ENCODE peak calls at places on chromosomes 1 and 21, in five cellular contexts. A is IMR-90, S is neuronal stem cell, J is H1, U is mesenchymal stem cell. X is an unnamed sample.

GRCh38 chr1:80882552-80882951 is 918.2 kb upstream of the ADGRL2 start:
- DNase-seq in J (no peak), U (peak), S (no peak), A (peak), X (no peak)

GRCh38 chr1:213720032-213720431 is 267.7 kb upstream of the PROX1 start:
- DNase-seq in U (no peak), A (no peak), J (no peak), S (no peak), X (no peak)

GRCh38 chr1:52179073-52179472 is 37.2 kb downstream of the ZFYVE9 start:
- DNase-seq in U (no peak), S (no peak), A (no peak), J (no peak), X (no peak)

GRCh38 chr1:44025816-44026215 is 5.4 kb downstream of the SLC6A9 start:
- DNase-seq in U (no peak), J (no peak), A (no peak), S (no peak), X (peak)

GRCh38 chr1:107535091-107535490 is 394.3 kb downstream of the NTNG1 start:
- DNase-seq in J (no peak), U (no peak), A (no peak), S (no peak), X (no peak)

GRCh38 chr1:43976890-43977289 is 2.1 kb upstream of the B4GALT2 start:
- DNase-seq in U (no peak), J (no peak), S (no peak), A (no peak), X (no peak)

GRCh38 chr1:116680752-116681151 is 13.2 kb upstream of the IGSF3 start:
- DNase-seq in S (no peak), A (no peak), J (no peak), U (no peak), X (no peak)

GRCh38 chr1:220498188-220498587 is 29.7 kb upstream of the MARK1 start:
- DNase-seq in U (no peak), A (no peak), J (no peak), S (no peak), X (no peak)

GRCh38 chr1:115211071-115211745 is 121.9 kb upstream of the TSPAN2 start:
- DNase-seq in A (no peak), J (no peak), S (no peak), U (no peak), X (no peak)

GRCh38 chr1:223707270-223708000 is 4.9 kb upstream of the CAPN2 start:
- DNase-seq in J (no peak), A (peak), S (no peak), U (peak), X (no peak)

GRCh38 chr1:21956720-21957552 is 19.8 kb upstream of the HSPG2 start:
- DNase-seq in U (peak), A (peak), J (no peak), S (no peak), X (no peak)

GRCh38 chr1:80059940-80060339 is 1053.4 kb upstream of the ADGRL4 start:
- DNase-seq in A (no peak), U (no peak), J (no peak), S (no peak), X (no peak)

GRCh38 chr1:149940427-149940826 is 3.7 kb upstream of the MTMR11 start:
- DNase-seq in A (no peak), J (no peak), S (no peak), U (no peak), X (no peak)

GRCh38 chr1:196661345-196661744 is 9.5 kb downstream of the CFH start:
- DNase-seq in J (no peak), A (no peak), S (no peak), U (no peak), X (no peak)

GRCh38 chr1:234256359-234256758 is 116.9 kb upstream of the COA6 start:
- DNase-seq in J (no peak), S (no peak), U (no peak), A (peak), X (peak)

GRCh38 chr1:63322248-63322943 is at the start of gene FOXD3:
- DNase-seq in U (peak), A (peak), S (peak), J (peak), X (peak)

GRCh38 chr1:153790996-153791855 is 16.0 kb downstream of the SLC27A3 start:
- DNase-seq in J (no peak), A (peak), U (peak), S (no peak), X (no peak)

GRCh38 chr1:30760596-30761311 is 3.2 kb upstream of the LAPTM5 start:
- DNase-seq in J (no peak), U (no peak), A (no peak), S (no peak), X (no peak)

GRCh38 chr21:38984568-38984967 is 178.8 kb downstream of the ETS2 start:
- DNase-seq in U (no peak), S (no peak), A (no peak), J (no peak), X (no peak)

GRCh38 chr1:165355977-165356811 is at the start of gene LMX1A:
- DNase-seq in J (peak), S (no peak), A (no peak), U (no peak), X (peak)

GRCh38 chr1:93317207-93317606 is 28.5 kb upstream of the DR1 start:
- DNase-seq in U (no peak), A (no peak), S (no peak), J (no peak), X (no peak)

GRCh38 chr1:171217658-171218443 is 30.4 kb upstream of the FMO1 start:
- DNase-seq in A (no peak), U (no peak), J (no peak), S (no peak), X (no peak)

GRCh38 chr1:171220551-171221175 is 27.6 kb upstream of the FMO1 start:
- DNase-seq in A (peak), S (peak), U (peak), J (peak), X (peak)

GRCh38 chr1:171219751-171220385 is 28.4 kb upstream of the FMO1 start:
- DNase-seq in U (peak), A (peak), J (no peak), S (peak), X (peak)

GRCh38 chr1:171221665-171222591 is 26.4 kb upstream of the FMO1 start:
- DNase-seq in A (peak), S (no peak), J (no peak), U (peak), X (no peak)

GRCh38 chr1:171218661-171219060 is 29.6 kb upstream of the FMO1 start:
- DNase-seq in A (no peak), J (no peak), S (no peak), U (no peak), X (peak)
- H2BK15ac ChIP-seq in A (peak), J (no peak), S (no peak), U (no peak), X (no peak)

DNA sequence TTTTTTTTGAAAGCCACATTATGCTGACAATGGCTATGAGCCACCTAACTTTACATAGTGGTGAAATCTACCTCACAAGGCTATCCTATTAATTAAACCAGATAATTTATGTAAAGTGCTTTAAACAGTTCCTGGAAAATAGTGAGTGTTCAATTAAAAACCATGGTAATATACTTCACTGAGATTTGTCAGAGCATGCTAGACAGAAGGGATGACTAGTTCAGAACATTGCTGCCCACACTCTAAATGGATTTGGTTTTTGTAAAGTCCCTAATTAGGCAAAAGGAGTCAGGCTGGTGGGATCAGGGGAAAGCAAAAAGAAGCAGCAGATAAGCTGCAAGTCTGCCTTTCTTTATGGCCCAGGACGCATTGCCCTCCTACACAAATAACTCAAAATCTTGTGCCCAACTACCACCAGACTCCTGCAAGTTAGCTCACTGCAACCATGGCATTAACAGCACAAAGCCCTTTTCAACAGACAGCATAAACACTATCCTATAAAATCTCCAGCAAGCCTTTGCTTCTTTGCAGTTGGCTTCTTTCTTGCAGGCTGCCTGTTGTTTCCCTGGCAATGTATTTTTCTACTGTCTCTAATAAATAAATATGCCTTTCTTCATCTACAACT is 54.0 kb downstream of the PRDX6 start:
- DNase-seq in A (no peak), S (no peak), J (no peak), U (no peak), X (no peak)
- H2AFZ ChIP-seq in A (no peak), S (peak), J (peak), U (no peak), X (no peak)

GRCh38 chr1:27154469-27154990 is 395 bp downstream of the SLC9A1 start:
- DNase-seq in J (no peak), S (no peak), A (no peak), U (no peak), X (no peak)

GRCh38 chr1:27152829-27153548 is 1.9 kb downstream of the SLC9A1 start:
- DNase-seq in J (no peak), S (no peak), U (peak), A (no peak), X (no peak)

GRCh38 chr1:27154991-27155781 is at the start of gene SLC9A1:
- DNase-seq in S (peak), U (peak), A (peak), J (peak), X (peak)

GRCh38 chr1:27153549-27153886 is 1.4 kb downstream of the SLC9A1 start:
- DNase-seq in J (no peak), S (no peak), A (no peak), U (peak), X (no peak)

GRCh38 chr1:27153927-27154358 is 982 bp downstream of the SLC9A1 start:
- DNase-seq in J (no peak), S (no peak), A (no peak), U (peak), X (no peak)
- H3K23ac ChIP-seq in J (no peak), S (no peak), A (peak), U (no peak), X (no peak)

GRCh38 chr1:19185976-19186375 is 24.1 kb downstream of the UBR4 start:
- DNase-seq in S (no peak), U (no peak), J (no peak), A (no peak), X (no peak)

GRCh38 chr1:19187852-19188251 is 22.2 kb downstream of the UBR4 start:
- DNase-seq in J (no peak), S (no peak), U (no peak), A (no peak), X (no peak)

GRCh38 chr1:19190468-19190867 is 19.6 kb downstream of the UBR4 start:
- DNase-seq in U (no peak), A (no peak), S (no peak), J (no peak), X (no peak)

GRCh38 chr1:19191811-19192210 is 18.3 kb downstream of the UBR4 start:
- DNase-seq in J (no peak), A (no peak), S (no peak), U (no peak), X (no peak)

GRCh38 chr1:19189270-19189669 is 20.8 kb downstream of the UBR4 start:
- DNase-seq in A (no peak), S (no peak), U (no peak), J (no peak), X (no peak)
- H2BK15ac ChIP-seq in A (no peak), S (no peak), U (no peak), J (no peak), X (no peak)